ENCODE peak calls at places on chromosome 22, in ten cellular contexts. S is heart left ventricle, N is Caco-2, Y is natural killer cell, P is HCT116, I is HFF-Myc, V is AG09309, R is GM20000, B is suprapubic skin, Z is esophagus muscularis mucosa. L is an unnamed sample.

GRCh38 chr22:36183446-36183845 is 18.2 kb downstream of the APOL4 start:
- DNase-seq in S (no peak), N (no peak), Y (no peak), P (no peak), I (no peak), V (no peak), R (no peak), B (no peak), Z (no peak), L (no peak)

GRCh38 chr22:44158766-44159165 is 22.0 kb upstream of the PARVG start:
- DNase-seq in S (no peak), N (no peak), Y (no peak), P (no peak), I (no peak), V (no peak), R (no peak), B (no peak), Z (no peak), L (no peak)

GRCh38 chr22:22558972-22559603 is at the start of gene PRAME:
- DNase-seq in S (peak; percentile 25), N (peak; percentile 72), Y (peak; percentile 57), P (peak; percentile 80), I (no peak), V (no peak), R (peak; percentile 88), B (no peak), Z (no peak), L (peak; percentile 62)

GRCh38 chr22:28464179-28464578 is 215.5 kb downstream of the TTC28 start:
- DNase-seq in S (no peak), N (no peak), Y (no peak), P (no peak), I (no peak), V (no peak), R (no peak), B (no peak), Z (no peak), L (no peak)

GRCh38 chr22:24423519-24424000 is 3.8 kb upstream of the ADORA2A start:
- DNase-seq in S (peak; percentile 79), N (no peak), Y (peak; percentile 72), P (no peak), I (no peak), V (no peak), R (peak; percentile 95), B (no peak), Z (no peak), L (peak; percentile 85)

GRCh38 chr22:22692707-22693530 is 48.5 kb downstream of the GGTLC2 start:
- DNase-seq in S (no peak), N (peak; percentile 83), Y (peak; percentile 38), P (no peak), I (no peak), V (no peak), R (peak; percentile 24), B (no peak), Z (no peak), L (peak; percentile 71)

GRCh38 chr22:28829358-28830181 is 29.2 kb upstream of the XBP1 start:
- DNase-seq in S (peak; percentile 73), N (peak; percentile 70), Y (peak; percentile 70), P (peak; percentile 36), I (peak; percentile 47), V (peak; percentile 18), R (peak; percentile 80), B (peak; percentile 79), Z (peak; percentile 93), L (peak; percentile 51)

GRCh38 chr22:28016781-28017557 is 97.9 kb upstream of the PITPNB start:
- DNase-seq in S (no peak), N (peak; percentile 12), Y (no peak), P (no peak), I (no peak), V (no peak), R (no peak), B (peak; percentile 50), Z (no peak), L (peak; percentile 7)

GRCh38 chr22:19909350-19910179 is 32.0 kb upstream of the COMT start:
- DNase-seq in S (peak; percentile 82), N (peak; percentile 80), Y (peak; percentile 73), P (peak; percentile 51), I (peak; percentile 61), V (peak; percentile 21), R (peak; percentile 89), B (peak; percentile 87), Z (peak; percentile 94), L (peak; percentile 69)

GRCh38 chr22:19912236-19912999 is 29.2 kb upstream of the COMT start:
- DNase-seq in S (no peak), N (no peak), Y (no peak), P (no peak), I (no peak), V (no peak), R (no peak), B (no peak), Z (no peak), L (no peak)

GRCh38 chr22:19911540-19912235 is 29.9 kb upstream of the COMT start:
- DNase-seq in S (no peak), N (no peak), Y (no peak), P (no peak), I (no peak), V (no peak), R (no peak), B (no peak), Z (no peak), L (no peak)

GRCh38 chr22:19913337-19913936 is 28.1 kb upstream of the COMT start:
- DNase-seq in S (no peak), N (no peak), Y (no peak), P (no peak), I (no peak), V (no peak), R (no peak), B (no peak), Z (no peak), L (no peak)

DNA sequence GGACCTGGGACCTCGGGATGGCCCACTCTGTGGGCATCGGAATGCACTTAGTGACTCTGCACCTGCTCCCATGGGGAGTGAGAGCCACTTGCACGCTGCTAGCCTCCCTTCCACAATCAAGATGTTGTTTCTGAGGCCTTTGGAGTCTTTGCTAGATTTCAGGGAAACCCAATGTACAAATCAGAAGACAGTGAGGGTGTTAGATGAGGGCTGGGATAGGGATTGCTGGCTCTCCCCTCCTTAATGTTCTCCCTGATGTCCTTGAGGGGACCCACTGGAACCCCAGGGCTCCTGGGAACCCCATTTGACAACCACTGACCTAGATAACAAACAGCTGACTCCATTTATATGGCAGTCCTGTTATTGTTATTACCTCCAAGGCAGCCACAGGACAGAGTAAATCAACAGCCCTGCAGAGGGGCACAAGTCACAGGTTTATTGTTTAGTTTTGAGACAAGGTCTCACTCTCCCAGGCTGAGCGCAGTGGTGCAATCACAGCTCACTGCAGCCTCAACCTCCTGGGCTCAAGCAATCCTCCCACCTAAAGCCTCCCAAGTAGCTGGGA is 31.3 kb upstream of the COMT start:
- DNase-seq in S (no peak), N (no peak), Y (no peak), P (no peak), I (no peak), V (no peak), R (no peak), B (no peak), Z (no peak), L (no peak)
- TF ChIP-seq CTCF in S (no peak), N (no peak), Y (peak; percentile 22), P (no peak), I (no peak), V (no peak), R (no peak), B (no peak), Z (no peak), L (no peak)

GRCh38 chr22:31753634-31754471 is at the start of gene DEPDC5:
- DNase-seq in S (peak; percentile 97), N (peak; percentile 96), Y (peak; percentile 97), P (peak; percentile 85), I (peak; percentile 66), V (peak; percentile 56), R (peak; percentile 97), B (peak; percentile 96), Z (peak; percentile 98), L (peak; percentile 99)

GRCh38 chr22:31749636-31750364 is at the start of gene PRR14L:
- DNase-seq in S (peak; percentile 99), N (peak; percentile 96), Y (peak; percentile 99), P (peak; percentile 91), I (peak; percentile 73), V (peak; percentile 50), R (peak; percentile 93), B (peak; percentile 98), Z (peak; percentile 99), L (peak; percentile 100)

GRCh38 chr22:31753005-31753633 is 700 bp upstream of the DEPDC5 start:
- DNase-seq in S (peak; percentile 35), N (peak; percentile 91), Y (peak; percentile 24), P (no peak), I (no peak), V (no peak), R (peak; percentile 35), B (peak; percentile 81), Z (no peak), L (no peak)

GRCh38 chr22:31750365-31751284 is 693 bp upstream of the PRR14L start:
- DNase-seq in S (no peak), N (no peak), Y (no peak), P (no peak), I (no peak), V (no peak), R (no peak), B (no peak), Z (no peak), L (no peak)

DNA sequence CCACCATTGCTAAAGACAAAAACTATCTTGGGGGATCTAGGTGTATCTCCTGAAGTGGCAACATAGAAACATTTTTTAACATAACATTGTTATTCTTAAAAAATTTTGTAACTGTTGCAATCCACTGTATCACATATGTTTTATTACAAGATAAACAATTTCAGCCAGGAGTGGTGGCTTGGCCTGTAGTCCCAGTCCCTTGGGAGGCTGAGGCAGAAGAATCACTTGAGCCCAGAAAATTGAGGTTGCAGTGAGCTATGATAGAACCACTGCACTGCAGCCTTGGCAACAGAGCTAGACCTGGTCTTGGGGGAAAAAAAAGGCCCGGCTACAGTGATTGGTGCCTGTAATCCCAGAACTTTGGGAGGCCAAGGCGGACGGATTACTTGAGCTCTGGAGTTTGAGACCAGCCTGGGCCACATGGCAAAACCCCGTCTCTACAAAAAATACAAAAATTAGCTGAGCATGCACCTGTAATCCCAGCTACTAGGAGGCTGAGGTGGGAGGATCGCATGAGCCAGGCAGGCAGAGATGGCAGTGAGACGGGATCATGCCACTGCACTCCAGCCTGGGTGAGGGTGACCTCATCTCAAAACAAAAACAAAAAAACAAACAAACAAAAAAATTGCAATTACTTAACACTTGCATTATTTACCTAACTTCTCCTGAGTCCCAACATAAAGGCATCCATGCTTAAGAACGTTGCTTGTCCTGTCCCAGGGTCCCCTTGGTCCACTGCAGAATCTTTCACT is 1.5 kb upstream of the DEPDC5 start:
- DNase-seq in S (no peak), N (no peak), Y (no peak), P (no peak), I (no peak), V (no peak), R (no peak), B (no peak), Z (no peak), L (no peak)
- TF ChIP-seq CTCF in S (no peak), N (no peak), Y (no peak), P (no peak), I (no peak), V (no peak), R (no peak), B (no peak), Z (no peak), L (no peak)

DNA sequence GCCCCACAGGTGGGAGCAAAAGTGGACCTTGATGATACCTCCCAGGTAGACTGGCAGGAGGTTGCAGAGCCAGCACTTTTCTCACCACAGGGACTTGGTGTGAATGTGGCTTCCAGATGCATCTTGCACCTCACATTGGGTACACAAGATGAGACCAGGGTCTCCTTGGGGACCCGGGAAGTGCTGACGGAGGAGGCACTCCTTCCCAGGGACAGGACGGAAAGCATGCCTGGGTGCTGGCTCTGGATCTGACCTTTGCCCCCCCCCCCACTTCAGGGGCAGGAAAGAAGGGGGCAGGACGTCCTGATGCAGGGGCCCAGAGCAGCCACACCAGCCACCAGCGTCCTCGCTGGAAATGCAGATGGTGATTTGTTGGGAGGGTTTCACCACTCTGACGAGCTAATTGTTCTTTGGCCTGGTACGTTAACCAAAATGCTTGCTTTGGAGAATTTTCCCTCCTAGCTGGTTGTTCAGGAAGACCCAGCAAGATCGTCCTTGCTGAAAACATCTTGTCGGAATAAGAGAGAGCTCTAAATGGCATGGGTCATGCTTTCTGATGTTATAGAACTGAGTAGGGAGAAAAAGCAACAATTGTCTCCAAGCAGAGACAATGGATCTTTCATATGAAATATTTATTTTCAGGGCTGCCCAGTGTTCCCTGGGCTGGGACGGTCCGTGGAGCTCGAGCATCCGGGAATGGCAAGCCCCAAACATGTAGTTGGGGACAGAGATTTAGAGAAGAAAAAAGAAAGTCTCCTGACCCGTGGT is 74.4 kb upstream of the PPARA start:
- DNase-seq in S (no peak), N (peak; percentile 19), Y (no peak), P (no peak), I (no peak), V (no peak), R (no peak), B (peak; percentile 59), Z (no peak), L (no peak)
- TF ChIP-seq CTCF in S (no peak), N (no peak), Y (no peak), P (no peak), I (no peak), V (no peak), R (no peak), B (no peak), Z (no peak), L (no peak)

DNA sequence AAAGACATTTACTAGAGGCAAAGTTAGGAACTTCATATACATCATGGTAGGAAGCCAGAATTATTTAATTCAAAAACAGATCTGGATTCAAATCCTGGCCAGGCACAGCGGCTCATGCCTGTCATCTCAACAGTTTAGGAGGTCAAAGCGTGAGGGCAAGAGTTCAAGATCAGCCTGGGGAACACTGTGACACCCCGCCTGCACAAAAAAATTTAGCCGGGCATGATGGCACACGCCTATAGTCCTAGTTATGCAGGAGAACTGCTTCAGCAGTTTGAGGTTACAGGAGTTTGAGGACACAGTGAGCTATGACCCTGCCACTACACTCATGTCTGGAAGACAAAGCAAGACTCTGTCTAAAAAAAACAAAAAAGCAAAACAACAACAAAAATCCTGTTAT is 8.9 kb downstream of the MRTFA start:
- DNase-seq in S (no peak), N (no peak), Y (no peak), P (no peak), I (no peak), V (no peak), R (no peak), B (no peak), Z (no peak), L (no peak)
- TF ChIP-seq CTCF in S (no peak), N (no peak), Y (no peak), P (no peak), I (no peak), V (no peak), R (no peak), B (no peak), Z (no peak), L (no peak)